ENCODE peak calls at places on chromosomes 6 and 20, in five cellular contexts. One of them, this sample, is unnamed.

GRCh38 chr20:17169575-17170136 is 57.2 kb upstream of the PCSK2 start:
- DNase-seq in KBM-7: no peak
- DNase-seq in breast epithelium: no peak
- DNase-seq in NCI-H2029 treated with DMSO at 0.1 percent for 48 hours: peak
- DNase-seq in activated CD4-positive, alpha-beta T cell treated with anti-CD3 and anti-CD28 coated beads, Interleukin-2, amount 50 U/mL, for 24 hours: no peak
- DNase-seq in this sample: no peak

GRCh38 chr6:146339716-146340115 is 203.9 kb upstream of the RAB32 start:
- DNase-seq in KBM-7: no peak
- DNase-seq in breast epithelium: no peak
- DNase-seq in NCI-H2029 treated with DMSO at 0.1 percent for 48 hours: no peak
- DNase-seq in activated CD4-positive, alpha-beta T cell treated with anti-CD3 and anti-CD28 coated beads, Interleukin-2, amount 50 U/mL, for 24 hours: no peak
- DNase-seq in this sample: no peak

GRCh38 chr6:153210083-153210482 is 79.0 kb upstream of the RGS17 start:
- DNase-seq in NCI-H2029 treated with DMSO at 0.1 percent for 48 hours: no peak
- DNase-seq in breast epithelium: no peak
- DNase-seq in KBM-7: peak
- DNase-seq in activated CD4-positive, alpha-beta T cell treated with anti-CD3 and anti-CD28 coated beads, Interleukin-2, amount 50 U/mL, for 24 hours: no peak
- DNase-seq in this sample: no peak

GRCh38 chr6:156779206-156780116 is 2.3 kb downstream of the ARID1B start:
- DNase-seq in breast epithelium: peak
- DNase-seq in KBM-7: peak
- DNase-seq in activated CD4-positive, alpha-beta T cell treated with anti-CD3 and anti-CD28 coated beads, Interleukin-2, amount 50 U/mL, for 24 hours: peak
- DNase-seq in NCI-H2029 treated with DMSO at 0.1 percent for 48 hours: peak
- DNase-seq in this sample: peak

GRCh38 chr6:136210450-136211165 is 39.5 kb downstream of the MTFR2 start:
- DNase-seq in breast epithelium: no peak
- DNase-seq in activated CD4-positive, alpha-beta T cell treated with anti-CD3 and anti-CD28 coated beads, Interleukin-2, amount 50 U/mL, for 24 hours: no peak
- DNase-seq in KBM-7: no peak
- DNase-seq in NCI-H2029 treated with DMSO at 0.1 percent for 48 hours: no peak
- DNase-seq in this sample: no peak

GRCh38 chr6:104625536-104625935 is 234.2 kb downstream of the HACE1 start:
- DNase-seq in KBM-7: no peak
- DNase-seq in NCI-H2029 treated with DMSO at 0.1 percent for 48 hours: no peak
- DNase-seq in breast epithelium: no peak
- DNase-seq in activated CD4-positive, alpha-beta T cell treated with anti-CD3 and anti-CD28 coated beads, Interleukin-2, amount 50 U/mL, for 24 hours: no peak
- DNase-seq in this sample: no peak

GRCh38 chr20:19909696-19910095 is 107.5 kb upstream of the NAA20 start:
- DNase-seq in activated CD4-positive, alpha-beta T cell treated with anti-CD3 and anti-CD28 coated beads, Interleukin-2, amount 50 U/mL, for 24 hours: no peak
- DNase-seq in breast epithelium: no peak
- DNase-seq in KBM-7: no peak
- DNase-seq in NCI-H2029 treated with DMSO at 0.1 percent for 48 hours: no peak
- DNase-seq in this sample: no peak

GRCh38 chr6:149031545-149032317 is 284.9 kb downstream of the UST start:
- DNase-seq in KBM-7: no peak
- DNase-seq in breast epithelium: peak
- DNase-seq in NCI-H2029 treated with DMSO at 0.1 percent for 48 hours: no peak
- DNase-seq in activated CD4-positive, alpha-beta T cell treated with anti-CD3 and anti-CD28 coated beads, Interleukin-2, amount 50 U/mL, for 24 hours: no peak
- DNase-seq in this sample: no peak

GRCh38 chr6:12769556-12770255 is 53.1 kb downstream of the PHACTR1 start:
- DNase-seq in KBM-7: no peak
- DNase-seq in NCI-H2029 treated with DMSO at 0.1 percent for 48 hours: no peak
- DNase-seq in activated CD4-positive, alpha-beta T cell treated with anti-CD3 and anti-CD28 coated beads, Interleukin-2, amount 50 U/mL, for 24 hours: no peak
- DNase-seq in breast epithelium: no peak
- DNase-seq in this sample: no peak

GRCh38 chr6:131161987-131162386 is 26.7 kb downstream of the AKAP7 start:
- DNase-seq in activated CD4-positive, alpha-beta T cell treated with anti-CD3 and anti-CD28 coated beads, Interleukin-2, amount 50 U/mL, for 24 hours: no peak
- DNase-seq in NCI-H2029 treated with DMSO at 0.1 percent for 48 hours: no peak
- DNase-seq in breast epithelium: no peak
- DNase-seq in KBM-7: no peak
- DNase-seq in this sample: no peak

GRCh38 chr6:159056941-159057340 is 12.2 kb upstream of the TAGAP start:
- DNase-seq in breast epithelium: no peak
- DNase-seq in activated CD4-positive, alpha-beta T cell treated with anti-CD3 and anti-CD28 coated beads, Interleukin-2, amount 50 U/mL, for 24 hours: no peak
- DNase-seq in NCI-H2029 treated with DMSO at 0.1 percent for 48 hours: no peak
- DNase-seq in KBM-7: no peak
- DNase-seq in this sample: no peak

GRCh38 chr6:105851181-105851580 is 235.0 kb upstream of the PRDM1 start:
- DNase-seq in KBM-7: peak
- DNase-seq in breast epithelium: no peak
- DNase-seq in activated CD4-positive, alpha-beta T cell treated with anti-CD3 and anti-CD28 coated beads, Interleukin-2, amount 50 U/mL, for 24 hours: no peak
- DNase-seq in NCI-H2029 treated with DMSO at 0.1 percent for 48 hours: no peak
- DNase-seq in this sample: no peak

GRCh38 chr6:148491638-148492210 is 149.1 kb downstream of the SASH1 start:
- DNase-seq in NCI-H2029 treated with DMSO at 0.1 percent for 48 hours: no peak
- DNase-seq in breast epithelium: no peak
- DNase-seq in KBM-7: no peak
- DNase-seq in activated CD4-positive, alpha-beta T cell treated with anti-CD3 and anti-CD28 coated beads, Interleukin-2, amount 50 U/mL, for 24 hours: no peak
- DNase-seq in this sample: no peak

GRCh38 chr6:170210651-170211403 is 80.1 kb downstream of the DLL1 start:
- DNase-seq in activated CD4-positive, alpha-beta T cell treated with anti-CD3 and anti-CD28 coated beads, Interleukin-2, amount 50 U/mL, for 24 hours: no peak
- DNase-seq in breast epithelium: peak
- DNase-seq in NCI-H2029 treated with DMSO at 0.1 percent for 48 hours: no peak
- DNase-seq in KBM-7: no peak
- DNase-seq in this sample: no peak

GRCh38 chr6:1604347-1604990 is 5.2 kb upstream of the FOXC1 start:
- DNase-seq in activated CD4-positive, alpha-beta T cell treated with anti-CD3 and anti-CD28 coated beads, Interleukin-2, amount 50 U/mL, for 24 hours: peak
- DNase-seq in breast epithelium: no peak
- DNase-seq in KBM-7: peak
- DNase-seq in NCI-H2029 treated with DMSO at 0.1 percent for 48 hours: no peak
- DNase-seq in this sample: peak

GRCh38 chr6:56047931-56048520 is 172.6 kb upstream of the BMP5 start:
- DNase-seq in KBM-7: no peak
- DNase-seq in activated CD4-positive, alpha-beta T cell treated with anti-CD3 and anti-CD28 coated beads, Interleukin-2, amount 50 U/mL, for 24 hours: no peak
- DNase-seq in NCI-H2029 treated with DMSO at 0.1 percent for 48 hours: no peak
- DNase-seq in breast epithelium: no peak
- DNase-seq in this sample: no peak

GRCh38 chr6:46772038-46772437 is 21.2 kb upstream of the MEP1A start:
- DNase-seq in NCI-H2029 treated with DMSO at 0.1 percent for 48 hours: no peak
- DNase-seq in breast epithelium: no peak
- DNase-seq in KBM-7: peak
- DNase-seq in activated CD4-positive, alpha-beta T cell treated with anti-CD3 and anti-CD28 coated beads, Interleukin-2, amount 50 U/mL, for 24 hours: no peak
- DNase-seq in this sample: no peak

GRCh38 chr20:47146703-47147102 is 209.8 kb downstream of the ZMYND8 start:
- DNase-seq in KBM-7: no peak
- DNase-seq in NCI-H2029 treated with DMSO at 0.1 percent for 48 hours: no peak
- DNase-seq in breast epithelium: no peak
- DNase-seq in activated CD4-positive, alpha-beta T cell treated with anti-CD3 and anti-CD28 coated beads, Interleukin-2, amount 50 U/mL, for 24 hours: no peak
- DNase-seq in this sample: peak

GRCh38 chr20:50220894-50221266 is 30.2 kb downstream of the CEBPB start:
- DNase-seq in KBM-7: no peak
- DNase-seq in breast epithelium: no peak
- DNase-seq in activated CD4-positive, alpha-beta T cell treated with anti-CD3 and anti-CD28 coated beads, Interleukin-2, amount 50 U/mL, for 24 hours: no peak
- DNase-seq in NCI-H2029 treated with DMSO at 0.1 percent for 48 hours: no peak
- DNase-seq in this sample: no peak

GRCh38 chr20:53829086-53829703 is 235.6 kb upstream of the ZNF217 start:
- DNase-seq in breast epithelium: no peak
- DNase-seq in activated CD4-positive, alpha-beta T cell treated with anti-CD3 and anti-CD28 coated beads, Interleukin-2, amount 50 U/mL, for 24 hours: no peak
- DNase-seq in KBM-7: peak
- DNase-seq in NCI-H2029 treated with DMSO at 0.1 percent for 48 hours: no peak
- DNase-seq in this sample: no peak

GRCh38 chr6:144064831-144065668 is 30.3 kb downstream of the SF3B5 start:
- DNase-seq in KBM-7: no peak
- DNase-seq in NCI-H2029 treated with DMSO at 0.1 percent for 48 hours: no peak
- DNase-seq in breast epithelium: no peak
- DNase-seq in activated CD4-positive, alpha-beta T cell treated with anti-CD3 and anti-CD28 coated beads, Interleukin-2, amount 50 U/mL, for 24 hours: no peak
- DNase-seq in this sample: no peak

GRCh38 chr6:108107102-108107501 is 32.6 kb upstream of the OSTM1 start:
- DNase-seq in KBM-7: no peak
- DNase-seq in breast epithelium: no peak
- DNase-seq in activated CD4-positive, alpha-beta T cell treated with anti-CD3 and anti-CD28 coated beads, Interleukin-2, amount 50 U/mL, for 24 hours: no peak
- DNase-seq in NCI-H2029 treated with DMSO at 0.1 percent for 48 hours: no peak
- DNase-seq in this sample: no peak

GRCh38 chr6:137571854-137572253 is 77.7 kb upstream of the OLIG3 start:
- DNase-seq in NCI-H2029 treated with DMSO at 0.1 percent for 48 hours: no peak
- DNase-seq in KBM-7: peak
- DNase-seq in breast epithelium: no peak
- DNase-seq in activated CD4-positive, alpha-beta T cell treated with anti-CD3 and anti-CD28 coated beads, Interleukin-2, amount 50 U/mL, for 24 hours: peak
- DNase-seq in this sample: peak

GRCh38 chr20:17748279-17748678 is 48.5 kb downstream of the BANF2 start:
- DNase-seq in activated CD4-positive, alpha-beta T cell treated with anti-CD3 and anti-CD28 coated beads, Interleukin-2, amount 50 U/mL, for 24 hours: no peak
- DNase-seq in NCI-H2029 treated with DMSO at 0.1 percent for 48 hours: no peak
- DNase-seq in breast epithelium: no peak
- DNase-seq in KBM-7: no peak
- DNase-seq in this sample: no peak

GRCh38 chr6:134943567-134944111 is 6.3 kb downstream of the ALDH8A1 start:
- DNase-seq in NCI-H2029 treated with DMSO at 0.1 percent for 48 hours: no peak
- DNase-seq in activated CD4-positive, alpha-beta T cell treated with anti-CD3 and anti-CD28 coated beads, Interleukin-2, amount 50 U/mL, for 24 hours: no peak
- DNase-seq in KBM-7: no peak
- DNase-seq in breast epithelium: no peak
- DNase-seq in this sample: no peak

GRCh38 chr6:35787266-35788218 is 6.7 kb downstream of the CLPSL1 start:
- DNase-seq in NCI-H2029 treated with DMSO at 0.1 percent for 48 hours: no peak
- DNase-seq in breast epithelium: no peak
- DNase-seq in KBM-7: no peak
- DNase-seq in activated CD4-positive, alpha-beta T cell treated with anti-CD3 and anti-CD28 coated beads, Interleukin-2, amount 50 U/mL, for 24 hours: no peak
- DNase-seq in this sample: no peak

GRCh38 chr6:43683708-43684455 is 3.7 kb downstream of the MRPS18A start:
- DNase-seq in breast epithelium: no peak
- DNase-seq in activated CD4-positive, alpha-beta T cell treated with anti-CD3 and anti-CD28 coated beads, Interleukin-2, amount 50 U/mL, for 24 hours: no peak
- DNase-seq in NCI-H2029 treated with DMSO at 0.1 percent for 48 hours: no peak
- DNase-seq in KBM-7: peak
- DNase-seq in this sample: no peak

GRCh38 chr6:157535354-157536217 is 154.6 kb downstream of the ZDHHC14 start:
- DNase-seq in NCI-H2029 treated with DMSO at 0.1 percent for 48 hours: no peak
- DNase-seq in breast epithelium: no peak
- DNase-seq in KBM-7: peak
- DNase-seq in activated CD4-positive, alpha-beta T cell treated with anti-CD3 and anti-CD28 coated beads, Interleukin-2, amount 50 U/mL, for 24 hours: no peak
- DNase-seq in this sample: no peak

GRCh38 chr20:34891166-34892062 is 15.0 kb downstream of the ACSS2 start:
- DNase-seq in breast epithelium: no peak
- DNase-seq in KBM-7: peak
- DNase-seq in activated CD4-positive, alpha-beta T cell treated with anti-CD3 and anti-CD28 coated beads, Interleukin-2, amount 50 U/mL, for 24 hours: no peak
- DNase-seq in NCI-H2029 treated with DMSO at 0.1 percent for 48 hours: no peak
- DNase-seq in this sample: no peak

GRCh38 chr6:53974941-53975340 is 136.3 kb upstream of the MLIP start:
- DNase-seq in breast epithelium: no peak
- DNase-seq in activated CD4-positive, alpha-beta T cell treated with anti-CD3 and anti-CD28 coated beads, Interleukin-2, amount 50 U/mL, for 24 hours: no peak
- DNase-seq in NCI-H2029 treated with DMSO at 0.1 percent for 48 hours: no peak
- DNase-seq in KBM-7: no peak
- DNase-seq in this sample: no peak

GRCh38 chr6:3293271-3294155 is 34.8 kb downstream of the PSMG4 start:
- DNase-seq in activated CD4-positive, alpha-beta T cell treated with anti-CD3 and anti-CD28 coated beads, Interleukin-2, amount 50 U/mL, for 24 hours: no peak
- DNase-seq in NCI-H2029 treated with DMSO at 0.1 percent for 48 hours: no peak
- DNase-seq in breast epithelium: no peak
- DNase-seq in KBM-7: no peak
- DNase-seq in this sample: no peak

GRCh38 chr20:33279261-33279910 is 3.6 kb upstream of the BPIFB1 start:
- DNase-seq in NCI-H2029 treated with DMSO at 0.1 percent for 48 hours: no peak
- DNase-seq in KBM-7: no peak
- DNase-seq in breast epithelium: no peak
- DNase-seq in activated CD4-positive, alpha-beta T cell treated with anti-CD3 and anti-CD28 coated beads, Interleukin-2, amount 50 U/mL, for 24 hours: no peak
- DNase-seq in this sample: no peak

GRCh38 chr20:18287915-18288747 is at the start of gene ZNF133:
- DNase-seq in breast epithelium: peak
- DNase-seq in activated CD4-positive, alpha-beta T cell treated with anti-CD3 and anti-CD28 coated beads, Interleukin-2, amount 50 U/mL, for 24 hours: peak
- DNase-seq in NCI-H2029 treated with DMSO at 0.1 percent for 48 hours: peak
- DNase-seq in KBM-7: peak
- DNase-seq in this sample: peak

GRCh38 chr6:85771925-85772430 is 129.3 kb upstream of the SYNCRIP start:
- DNase-seq in breast epithelium: no peak
- DNase-seq in KBM-7: no peak
- DNase-seq in NCI-H2029 treated with DMSO at 0.1 percent for 48 hours: no peak
- DNase-seq in activated CD4-positive, alpha-beta T cell treated with anti-CD3 and anti-CD28 coated beads, Interleukin-2, amount 50 U/mL, for 24 hours: no peak
- DNase-seq in this sample: no peak

GRCh38 chr6:163765326-163765725 is 350.8 kb downstream of the QKI start:
- DNase-seq in KBM-7: no peak
- DNase-seq in breast epithelium: no peak
- DNase-seq in activated CD4-positive, alpha-beta T cell treated with anti-CD3 and anti-CD28 coated beads, Interleukin-2, amount 50 U/mL, for 24 hours: no peak
- DNase-seq in NCI-H2029 treated with DMSO at 0.1 percent for 48 hours: no peak
- DNase-seq in this sample: peak